ENCODE peak calls at places on chromosomes 5 and 9, in nine cellular contexts. One of them, this sample, is unnamed.
A peak's percentile ranks its signal among the peaks of the same experiment; 100 is the strongest.

GRCh38 chr9:116234091-116234490 is 80.5 kb downstream of the PAPPA start:
- DNase-seq in activated naive CD8-positive, alpha-beta T cell treated with anti-CD3 and anti-CD28 coated beads for 36 hours: no peak
- DNase-seq in cardiac muscle cell: peak; percentile 97
- DNase-seq in activated CD4-positive, alpha-beta T cell treated with anti-CD3 and anti-CD28 coated beads for 36 hours: no peak
- DNase-seq in CD8-positive, alpha-beta memory T cell: no peak
- DNase-seq in NCI-H460: peak; percentile 95
- DNase-seq in amygdala: no peak
- DNase-seq in T-helper 9 cell: no peak
- DNase-seq in stimulated activated CD4-positive, alpha-beta T cell treated with anti-CD3 and anti-CD28 coated beads, Interleukin-1b, Interleukin-23, amount 100 ng/mL, for 4 hours: no peak
- DNase-seq in this sample: no peak

GRCh38 chr5:25669645-25670401 is 1025.0 kb upstream of the CDH10 start:
- DNase-seq in activated naive CD8-positive, alpha-beta T cell treated with anti-CD3 and anti-CD28 coated beads for 36 hours: no peak
- DNase-seq in cardiac muscle cell: no peak
- DNase-seq in activated CD4-positive, alpha-beta T cell treated with anti-CD3 and anti-CD28 coated beads for 36 hours: no peak
- DNase-seq in CD8-positive, alpha-beta memory T cell: no peak
- DNase-seq in NCI-H460: no peak
- DNase-seq in amygdala: no peak
- DNase-seq in T-helper 9 cell: no peak
- DNase-seq in stimulated activated CD4-positive, alpha-beta T cell treated with anti-CD3 and anti-CD28 coated beads, Interleukin-1b, Interleukin-23, amount 100 ng/mL, for 4 hours: no peak
- DNase-seq in this sample: no peak

GRCh38 chr9:5438301-5439162 is 807 bp upstream of the PLGRKT start:
- DNase-seq in activated naive CD8-positive, alpha-beta T cell treated with anti-CD3 and anti-CD28 coated beads for 36 hours: peak; percentile 66
- DNase-seq in cardiac muscle cell: peak; percentile 47
- DNase-seq in activated CD4-positive, alpha-beta T cell treated with anti-CD3 and anti-CD28 coated beads for 36 hours: peak; percentile 77
- DNase-seq in CD8-positive, alpha-beta memory T cell: peak; percentile 70
- DNase-seq in NCI-H460: peak; percentile 47
- DNase-seq in amygdala: no peak
- DNase-seq in T-helper 9 cell: peak; percentile 45
- DNase-seq in stimulated activated CD4-positive, alpha-beta T cell treated with anti-CD3 and anti-CD28 coated beads, Interleukin-1b, Interleukin-23, amount 100 ng/mL, for 4 hours: no peak
- DNase-seq in this sample: no peak

GRCh38 chr9:83514767-83515166 is 23.4 kb downstream of the FRMD3 start:
- DNase-seq in activated naive CD8-positive, alpha-beta T cell treated with anti-CD3 and anti-CD28 coated beads for 36 hours: no peak
- DNase-seq in cardiac muscle cell: no peak
- DNase-seq in activated CD4-positive, alpha-beta T cell treated with anti-CD3 and anti-CD28 coated beads for 36 hours: no peak
- DNase-seq in CD8-positive, alpha-beta memory T cell: no peak
- DNase-seq in NCI-H460: no peak
- DNase-seq in amygdala: no peak
- DNase-seq in T-helper 9 cell: no peak
- DNase-seq in stimulated activated CD4-positive, alpha-beta T cell treated with anti-CD3 and anti-CD28 coated beads, Interleukin-1b, Interleukin-23, amount 100 ng/mL, for 4 hours: no peak
- DNase-seq in this sample: no peak

GRCh38 chr5:6403416-6403815 is 25.1 kb upstream of the MED10 start:
- DNase-seq in activated naive CD8-positive, alpha-beta T cell treated with anti-CD3 and anti-CD28 coated beads for 36 hours: no peak
- DNase-seq in cardiac muscle cell: no peak
- DNase-seq in activated CD4-positive, alpha-beta T cell treated with anti-CD3 and anti-CD28 coated beads for 36 hours: no peak
- DNase-seq in CD8-positive, alpha-beta memory T cell: no peak
- DNase-seq in NCI-H460: no peak
- DNase-seq in amygdala: no peak
- DNase-seq in T-helper 9 cell: no peak
- DNase-seq in stimulated activated CD4-positive, alpha-beta T cell treated with anti-CD3 and anti-CD28 coated beads, Interleukin-1b, Interleukin-23, amount 100 ng/mL, for 4 hours: no peak
- DNase-seq in this sample: no peak

GRCh38 chr5:73709536-73710129 is 83.6 kb downstream of the ARHGEF28 start:
- DNase-seq in activated naive CD8-positive, alpha-beta T cell treated with anti-CD3 and anti-CD28 coated beads for 36 hours: no peak
- DNase-seq in cardiac muscle cell: no peak
- DNase-seq in activated CD4-positive, alpha-beta T cell treated with anti-CD3 and anti-CD28 coated beads for 36 hours: no peak
- DNase-seq in CD8-positive, alpha-beta memory T cell: no peak
- DNase-seq in NCI-H460: no peak
- DNase-seq in amygdala: no peak
- DNase-seq in T-helper 9 cell: no peak
- DNase-seq in stimulated activated CD4-positive, alpha-beta T cell treated with anti-CD3 and anti-CD28 coated beads, Interleukin-1b, Interleukin-23, amount 100 ng/mL, for 4 hours: no peak
- DNase-seq in this sample: no peak

GRCh38 chr9:114367823-114368609 is 19.8 kb downstream of the AKNA start:
- DNase-seq in activated naive CD8-positive, alpha-beta T cell treated with anti-CD3 and anti-CD28 coated beads for 36 hours: no peak
- DNase-seq in cardiac muscle cell: no peak
- DNase-seq in activated CD4-positive, alpha-beta T cell treated with anti-CD3 and anti-CD28 coated beads for 36 hours: no peak
- DNase-seq in CD8-positive, alpha-beta memory T cell: no peak
- DNase-seq in NCI-H460: no peak
- DNase-seq in amygdala: no peak
- DNase-seq in T-helper 9 cell: no peak
- DNase-seq in stimulated activated CD4-positive, alpha-beta T cell treated with anti-CD3 and anti-CD28 coated beads, Interleukin-1b, Interleukin-23, amount 100 ng/mL, for 4 hours: no peak
- DNase-seq in this sample: no peak

GRCh38 chr5:16773990-16774389 is 157.2 kb upstream of the RETREG1 start:
- DNase-seq in activated naive CD8-positive, alpha-beta T cell treated with anti-CD3 and anti-CD28 coated beads for 36 hours: no peak
- DNase-seq in cardiac muscle cell: peak; percentile 37
- DNase-seq in activated CD4-positive, alpha-beta T cell treated with anti-CD3 and anti-CD28 coated beads for 36 hours: no peak
- DNase-seq in CD8-positive, alpha-beta memory T cell: no peak
- DNase-seq in NCI-H460: no peak
- DNase-seq in amygdala: no peak
- DNase-seq in T-helper 9 cell: no peak
- DNase-seq in stimulated activated CD4-positive, alpha-beta T cell treated with anti-CD3 and anti-CD28 coated beads, Interleukin-1b, Interleukin-23, amount 100 ng/mL, for 4 hours: no peak
- DNase-seq in this sample: no peak

GRCh38 chr5:173964491-173964890 is 24.5 kb upstream of the C5orf47 start:
- DNase-seq in activated naive CD8-positive, alpha-beta T cell treated with anti-CD3 and anti-CD28 coated beads for 36 hours: no peak
- DNase-seq in cardiac muscle cell: no peak
- DNase-seq in activated CD4-positive, alpha-beta T cell treated with anti-CD3 and anti-CD28 coated beads for 36 hours: no peak
- DNase-seq in CD8-positive, alpha-beta memory T cell: no peak
- DNase-seq in NCI-H460: no peak
- DNase-seq in amygdala: no peak
- DNase-seq in T-helper 9 cell: no peak
- DNase-seq in stimulated activated CD4-positive, alpha-beta T cell treated with anti-CD3 and anti-CD28 coated beads, Interleukin-1b, Interleukin-23, amount 100 ng/mL, for 4 hours: no peak
- DNase-seq in this sample: no peak

GRCh38 chr9:93589688-93590087 is 13.3 kb downstream of the PHF2 start:
- DNase-seq in activated naive CD8-positive, alpha-beta T cell treated with anti-CD3 and anti-CD28 coated beads for 36 hours: no peak
- DNase-seq in cardiac muscle cell: peak; percentile 27
- DNase-seq in activated CD4-positive, alpha-beta T cell treated with anti-CD3 and anti-CD28 coated beads for 36 hours: no peak
- DNase-seq in CD8-positive, alpha-beta memory T cell: no peak
- DNase-seq in NCI-H460: no peak
- DNase-seq in amygdala: no peak
- DNase-seq in T-helper 9 cell: no peak
- DNase-seq in stimulated activated CD4-positive, alpha-beta T cell treated with anti-CD3 and anti-CD28 coated beads, Interleukin-1b, Interleukin-23, amount 100 ng/mL, for 4 hours: no peak
- DNase-seq in this sample: no peak

GRCh38 chr5:168301593-168302388 is 10.3 kb downstream of the WWC1 start:
- DNase-seq in activated naive CD8-positive, alpha-beta T cell treated with anti-CD3 and anti-CD28 coated beads for 36 hours: no peak
- DNase-seq in cardiac muscle cell: no peak
- DNase-seq in activated CD4-positive, alpha-beta T cell treated with anti-CD3 and anti-CD28 coated beads for 36 hours: no peak
- DNase-seq in CD8-positive, alpha-beta memory T cell: no peak
- DNase-seq in NCI-H460: no peak
- DNase-seq in amygdala: no peak
- DNase-seq in T-helper 9 cell: no peak
- DNase-seq in stimulated activated CD4-positive, alpha-beta T cell treated with anti-CD3 and anti-CD28 coated beads, Interleukin-1b, Interleukin-23, amount 100 ng/mL, for 4 hours: no peak
- DNase-seq in this sample: no peak

GRCh38 chr9:132644251-132644650 is 25.5 kb downstream of the DDX31 start:
- DNase-seq in activated naive CD8-positive, alpha-beta T cell treated with anti-CD3 and anti-CD28 coated beads for 36 hours: no peak
- DNase-seq in cardiac muscle cell: no peak
- DNase-seq in activated CD4-positive, alpha-beta T cell treated with anti-CD3 and anti-CD28 coated beads for 36 hours: peak; percentile 16
- DNase-seq in CD8-positive, alpha-beta memory T cell: no peak
- DNase-seq in NCI-H460: no peak
- DNase-seq in amygdala: no peak
- DNase-seq in T-helper 9 cell: no peak
- DNase-seq in stimulated activated CD4-positive, alpha-beta T cell treated with anti-CD3 and anti-CD28 coated beads, Interleukin-1b, Interleukin-23, amount 100 ng/mL, for 4 hours: no peak
- DNase-seq in this sample: no peak

GRCh38 chr5:108726446-108727091 is 21.1 kb upstream of the FER start:
- DNase-seq in activated naive CD8-positive, alpha-beta T cell treated with anti-CD3 and anti-CD28 coated beads for 36 hours: no peak
- DNase-seq in cardiac muscle cell: no peak
- DNase-seq in activated CD4-positive, alpha-beta T cell treated with anti-CD3 and anti-CD28 coated beads for 36 hours: no peak
- DNase-seq in CD8-positive, alpha-beta memory T cell: no peak
- DNase-seq in NCI-H460: no peak
- DNase-seq in amygdala: peak; percentile 14
- DNase-seq in T-helper 9 cell: no peak
- DNase-seq in stimulated activated CD4-positive, alpha-beta T cell treated with anti-CD3 and anti-CD28 coated beads, Interleukin-1b, Interleukin-23, amount 100 ng/mL, for 4 hours: no peak
- DNase-seq in this sample: no peak

GRCh38 chr9:113299800-113300292 is 3.3 kb downstream of the RNF183 start:
- DNase-seq in activated naive CD8-positive, alpha-beta T cell treated with anti-CD3 and anti-CD28 coated beads for 36 hours: no peak
- DNase-seq in cardiac muscle cell: peak; percentile 73
- DNase-seq in activated CD4-positive, alpha-beta T cell treated with anti-CD3 and anti-CD28 coated beads for 36 hours: no peak
- DNase-seq in CD8-positive, alpha-beta memory T cell: no peak
- DNase-seq in NCI-H460: no peak
- DNase-seq in amygdala: no peak
- DNase-seq in T-helper 9 cell: no peak
- DNase-seq in stimulated activated CD4-positive, alpha-beta T cell treated with anti-CD3 and anti-CD28 coated beads, Interleukin-1b, Interleukin-23, amount 100 ng/mL, for 4 hours: no peak
- DNase-seq in this sample: no peak

GRCh38 chr5:143979044-143979690 is 167.2 kb downstream of the HMHB1 start:
- DNase-seq in activated naive CD8-positive, alpha-beta T cell treated with anti-CD3 and anti-CD28 coated beads for 36 hours: no peak
- DNase-seq in cardiac muscle cell: no peak
- DNase-seq in activated CD4-positive, alpha-beta T cell treated with anti-CD3 and anti-CD28 coated beads for 36 hours: no peak
- DNase-seq in CD8-positive, alpha-beta memory T cell: no peak
- DNase-seq in NCI-H460: no peak
- DNase-seq in amygdala: no peak
- DNase-seq in T-helper 9 cell: no peak
- DNase-seq in stimulated activated CD4-positive, alpha-beta T cell treated with anti-CD3 and anti-CD28 coated beads, Interleukin-1b, Interleukin-23, amount 100 ng/mL, for 4 hours: no peak
- DNase-seq in this sample: no peak

GRCh38 chr9:133104718-133105460 is 16.2 kb downstream of the RALGDS start:
- DNase-seq in activated naive CD8-positive, alpha-beta T cell treated with anti-CD3 and anti-CD28 coated beads for 36 hours: no peak
- DNase-seq in cardiac muscle cell: no peak
- DNase-seq in activated CD4-positive, alpha-beta T cell treated with anti-CD3 and anti-CD28 coated beads for 36 hours: no peak
- DNase-seq in CD8-positive, alpha-beta memory T cell: peak; percentile 34
- DNase-seq in NCI-H460: no peak
- DNase-seq in amygdala: no peak
- DNase-seq in T-helper 9 cell: no peak
- DNase-seq in stimulated activated CD4-positive, alpha-beta T cell treated with anti-CD3 and anti-CD28 coated beads, Interleukin-1b, Interleukin-23, amount 100 ng/mL, for 4 hours: no peak
- DNase-seq in this sample: no peak

GRCh38 chr9:130897105-130897751 is 616 bp upstream of the QRFP start:
- DNase-seq in activated naive CD8-positive, alpha-beta T cell treated with anti-CD3 and anti-CD28 coated beads for 36 hours: no peak
- DNase-seq in cardiac muscle cell: no peak
- DNase-seq in activated CD4-positive, alpha-beta T cell treated with anti-CD3 and anti-CD28 coated beads for 36 hours: no peak
- DNase-seq in CD8-positive, alpha-beta memory T cell: no peak
- DNase-seq in NCI-H460: no peak
- DNase-seq in amygdala: no peak
- DNase-seq in T-helper 9 cell: no peak
- DNase-seq in stimulated activated CD4-positive, alpha-beta T cell treated with anti-CD3 and anti-CD28 coated beads, Interleukin-1b, Interleukin-23, amount 100 ng/mL, for 4 hours: no peak
- DNase-seq in this sample: no peak

GRCh38 chr5:2817031-2817603 is 65.6 kb upstream of the IRX2 start:
- DNase-seq in activated naive CD8-positive, alpha-beta T cell treated with anti-CD3 and anti-CD28 coated beads for 36 hours: no peak
- DNase-seq in cardiac muscle cell: no peak
- DNase-seq in activated CD4-positive, alpha-beta T cell treated with anti-CD3 and anti-CD28 coated beads for 36 hours: no peak
- DNase-seq in CD8-positive, alpha-beta memory T cell: no peak
- DNase-seq in NCI-H460: no peak
- DNase-seq in amygdala: no peak
- DNase-seq in T-helper 9 cell: no peak
- DNase-seq in stimulated activated CD4-positive, alpha-beta T cell treated with anti-CD3 and anti-CD28 coated beads, Interleukin-1b, Interleukin-23, amount 100 ng/mL, for 4 hours: no peak
- DNase-seq in this sample: no peak

GRCh38 chr9:70835323-70835722 is 286.1 kb downstream of the TRPM3 start:
- DNase-seq in activated naive CD8-positive, alpha-beta T cell treated with anti-CD3 and anti-CD28 coated beads for 36 hours: no peak
- DNase-seq in cardiac muscle cell: peak; percentile 36
- DNase-seq in activated CD4-positive, alpha-beta T cell treated with anti-CD3 and anti-CD28 coated beads for 36 hours: no peak
- DNase-seq in CD8-positive, alpha-beta memory T cell: no peak
- DNase-seq in NCI-H460: no peak
- DNase-seq in amygdala: no peak
- DNase-seq in T-helper 9 cell: no peak
- DNase-seq in stimulated activated CD4-positive, alpha-beta T cell treated with anti-CD3 and anti-CD28 coated beads, Interleukin-1b, Interleukin-23, amount 100 ng/mL, for 4 hours: no peak
- DNase-seq in this sample: no peak

GRCh38 chr5:151456321-151456940 is 9.0 kb downstream of the SLC36A1 start:
- DNase-seq in activated naive CD8-positive, alpha-beta T cell treated with anti-CD3 and anti-CD28 coated beads for 36 hours: no peak
- DNase-seq in cardiac muscle cell: no peak
- DNase-seq in activated CD4-positive, alpha-beta T cell treated with anti-CD3 and anti-CD28 coated beads for 36 hours: no peak
- DNase-seq in CD8-positive, alpha-beta memory T cell: no peak
- DNase-seq in NCI-H460: no peak
- DNase-seq in amygdala: no peak
- DNase-seq in T-helper 9 cell: no peak
- DNase-seq in stimulated activated CD4-positive, alpha-beta T cell treated with anti-CD3 and anti-CD28 coated beads, Interleukin-1b, Interleukin-23, amount 100 ng/mL, for 4 hours: no peak
- DNase-seq in this sample: no peak

GRCh38 chr9:77846957-77847574 is 184.5 kb downstream of the GNAQ start:
- DNase-seq in activated naive CD8-positive, alpha-beta T cell treated with anti-CD3 and anti-CD28 coated beads for 36 hours: no peak
- DNase-seq in cardiac muscle cell: peak; percentile 77
- DNase-seq in activated CD4-positive, alpha-beta T cell treated with anti-CD3 and anti-CD28 coated beads for 36 hours: no peak
- DNase-seq in CD8-positive, alpha-beta memory T cell: no peak
- DNase-seq in NCI-H460: no peak
- DNase-seq in amygdala: no peak
- DNase-seq in T-helper 9 cell: no peak
- DNase-seq in stimulated activated CD4-positive, alpha-beta T cell treated with anti-CD3 and anti-CD28 coated beads, Interleukin-1b, Interleukin-23, amount 100 ng/mL, for 4 hours: no peak
- DNase-seq in this sample: no peak

GRCh38 chr5:86199287-86199686 is 418.5 kb upstream of the COX7C start:
- DNase-seq in activated naive CD8-positive, alpha-beta T cell treated with anti-CD3 and anti-CD28 coated beads for 36 hours: no peak
- DNase-seq in cardiac muscle cell: no peak
- DNase-seq in activated CD4-positive, alpha-beta T cell treated with anti-CD3 and anti-CD28 coated beads for 36 hours: no peak
- DNase-seq in CD8-positive, alpha-beta memory T cell: no peak
- DNase-seq in NCI-H460: no peak
- DNase-seq in amygdala: no peak
- DNase-seq in T-helper 9 cell: no peak
- DNase-seq in stimulated activated CD4-positive, alpha-beta T cell treated with anti-CD3 and anti-CD28 coated beads, Interleukin-1b, Interleukin-23, amount 100 ng/mL, for 4 hours: no peak
- DNase-seq in this sample: no peak

GRCh38 chr9:117156150-117156688 is 258.6 kb downstream of the ASTN2 start:
- DNase-seq in activated naive CD8-positive, alpha-beta T cell treated with anti-CD3 and anti-CD28 coated beads for 36 hours: no peak
- DNase-seq in cardiac muscle cell: no peak
- DNase-seq in activated CD4-positive, alpha-beta T cell treated with anti-CD3 and anti-CD28 coated beads for 36 hours: no peak
- DNase-seq in CD8-positive, alpha-beta memory T cell: no peak
- DNase-seq in NCI-H460: no peak
- DNase-seq in amygdala: no peak
- DNase-seq in T-helper 9 cell: no peak
- DNase-seq in stimulated activated CD4-positive, alpha-beta T cell treated with anti-CD3 and anti-CD28 coated beads, Interleukin-1b, Interleukin-23, amount 100 ng/mL, for 4 hours: no peak
- DNase-seq in this sample: no peak

GRCh38 chr9:35464056-35465025 is 25.6 kb upstream of the RUSC2 start:
- DNase-seq in activated naive CD8-positive, alpha-beta T cell treated with anti-CD3 and anti-CD28 coated beads for 36 hours: no peak
- DNase-seq in cardiac muscle cell: peak; percentile 57
- DNase-seq in activated CD4-positive, alpha-beta T cell treated with anti-CD3 and anti-CD28 coated beads for 36 hours: no peak
- DNase-seq in CD8-positive, alpha-beta memory T cell: no peak
- DNase-seq in NCI-H460: no peak
- DNase-seq in amygdala: no peak
- DNase-seq in T-helper 9 cell: no peak
- DNase-seq in stimulated activated CD4-positive, alpha-beta T cell treated with anti-CD3 and anti-CD28 coated beads, Interleukin-1b, Interleukin-23, amount 100 ng/mL, for 4 hours: no peak
- DNase-seq in this sample: no peak

GRCh38 chr5:32534056-32534455 is 51.3 kb upstream of the SUB1 start:
- DNase-seq in activated naive CD8-positive, alpha-beta T cell treated with anti-CD3 and anti-CD28 coated beads for 36 hours: no peak
- DNase-seq in cardiac muscle cell: peak; percentile 71
- DNase-seq in activated CD4-positive, alpha-beta T cell treated with anti-CD3 and anti-CD28 coated beads for 36 hours: no peak
- DNase-seq in CD8-positive, alpha-beta memory T cell: no peak
- DNase-seq in NCI-H460: no peak
- DNase-seq in amygdala: no peak
- DNase-seq in T-helper 9 cell: no peak
- DNase-seq in stimulated activated CD4-positive, alpha-beta T cell treated with anti-CD3 and anti-CD28 coated beads, Interleukin-1b, Interleukin-23, amount 100 ng/mL, for 4 hours: no peak
- DNase-seq in this sample: no peak

GRCh38 chr9:18138676-18139075 is 335.3 kb upstream of the ADAMTSL1 start:
- DNase-seq in activated naive CD8-positive, alpha-beta T cell treated with anti-CD3 and anti-CD28 coated beads for 36 hours: no peak
- DNase-seq in cardiac muscle cell: no peak
- DNase-seq in activated CD4-positive, alpha-beta T cell treated with anti-CD3 and anti-CD28 coated beads for 36 hours: no peak
- DNase-seq in CD8-positive, alpha-beta memory T cell: no peak
- DNase-seq in NCI-H460: no peak
- DNase-seq in amygdala: no peak
- DNase-seq in T-helper 9 cell: no peak
- DNase-seq in stimulated activated CD4-positive, alpha-beta T cell treated with anti-CD3 and anti-CD28 coated beads, Interleukin-1b, Interleukin-23, amount 100 ng/mL, for 4 hours: no peak
- DNase-seq in this sample: no peak

GRCh38 chr9:129746092-129746760 is 6.6 kb downstream of the PTGES start:
- DNase-seq in activated naive CD8-positive, alpha-beta T cell treated with anti-CD3 and anti-CD28 coated beads for 36 hours: no peak
- DNase-seq in cardiac muscle cell: peak; percentile 49
- DNase-seq in activated CD4-positive, alpha-beta T cell treated with anti-CD3 and anti-CD28 coated beads for 36 hours: no peak
- DNase-seq in CD8-positive, alpha-beta memory T cell: no peak
- DNase-seq in NCI-H460: no peak
- DNase-seq in amygdala: no peak
- DNase-seq in T-helper 9 cell: no peak
- DNase-seq in stimulated activated CD4-positive, alpha-beta T cell treated with anti-CD3 and anti-CD28 coated beads, Interleukin-1b, Interleukin-23, amount 100 ng/mL, for 4 hours: no peak
- DNase-seq in this sample: no peak

This sample was measured in nucleus accumbens.